ENCODE peak calls at places on chromosomes 16 and 17, in nine cellular contexts. One of them, this sample, is unnamed.

GRCh38 chr17:65183736-65184135 is 46.6 kb downstream of the RGS9 start:
- DNase-seq in hippocampal formation: no peak
- DNase-seq in NCI-H460: peak; percentile 67
- DNase-seq in lung: no peak
- DNase-seq in B cell: no peak
- DNase-seq in brain microvascular endothelial cell: no peak
- DNase-seq in astrocyte of the hippocampus: peak; percentile 76
- DNase-seq in T-helper 22 cell: no peak
- DNase-seq in RCC 7860: peak; percentile 60
- DNase-seq in this sample: no peak

GRCh38 chr16:52799149-52799548 is 252.2 kb upstream of the TOX3 start:
- DNase-seq in lung: no peak
- DNase-seq in T-helper 22 cell: no peak
- DNase-seq in astrocyte of the hippocampus: no peak
- DNase-seq in RCC 7860: no peak
- DNase-seq in B cell: no peak
- DNase-seq in brain microvascular endothelial cell: no peak
- DNase-seq in NCI-H460: no peak
- DNase-seq in hippocampal formation: no peak
- DNase-seq in this sample: no peak

GRCh38 chr16:66036775-66037715 is 329.4 kb upstream of the CDH5 start:
- DNase-seq in astrocyte of the hippocampus: no peak
- DNase-seq in hippocampal formation: no peak
- DNase-seq in brain microvascular endothelial cell: no peak
- DNase-seq in T-helper 22 cell: no peak
- DNase-seq in B cell: no peak
- DNase-seq in NCI-H460: no peak
- DNase-seq in lung: no peak
- DNase-seq in RCC 7860: no peak
- DNase-seq in this sample: no peak

GRCh38 chr17:20073056-20073979 is 64.2 kb downstream of the SPECC1 start:
- DNase-seq in hippocampal formation: peak; percentile 49
- DNase-seq in RCC 7860: no peak
- DNase-seq in B cell: peak; percentile 31
- DNase-seq in lung: peak; percentile 49
- DNase-seq in astrocyte of the hippocampus: peak; percentile 69
- DNase-seq in NCI-H460: no peak
- DNase-seq in T-helper 22 cell: no peak
- DNase-seq in brain microvascular endothelial cell: peak; percentile 40
- DNase-seq in this sample: peak; percentile 18

GRCh38 chr16:59164461-59164860 is 430.3 kb upstream of the GOT2 start:
- DNase-seq in NCI-H460: peak; percentile 43
- DNase-seq in B cell: no peak
- DNase-seq in RCC 7860: no peak
- DNase-seq in lung: no peak
- DNase-seq in hippocampal formation: no peak
- DNase-seq in T-helper 22 cell: no peak
- DNase-seq in brain microvascular endothelial cell: no peak
- DNase-seq in astrocyte of the hippocampus: peak; percentile 55
- DNase-seq in this sample: no peak

GRCh38 chr17:45408611-45409421 is 23.9 kb downstream of the ARHGAP27 start:
- DNase-seq in hippocampal formation: no peak
- DNase-seq in NCI-H460: no peak
- DNase-seq in astrocyte of the hippocampus: peak; percentile 51
- DNase-seq in lung: no peak
- DNase-seq in RCC 7860: no peak
- DNase-seq in brain microvascular endothelial cell: no peak
- DNase-seq in B cell: no peak
- DNase-seq in T-helper 22 cell: no peak
- DNase-seq in this sample: no peak

GRCh38 chr17:77666881-77667395 is 291.6 kb upstream of the TNRC6C start:
- DNase-seq in NCI-H460: no peak
- DNase-seq in T-helper 22 cell: peak; percentile 75
- DNase-seq in hippocampal formation: no peak
- DNase-seq in RCC 7860: no peak
- DNase-seq in B cell: peak; percentile 60
- DNase-seq in astrocyte of the hippocampus: no peak
- DNase-seq in brain microvascular endothelial cell: no peak
- DNase-seq in lung: no peak
- DNase-seq in this sample: no peak

GRCh38 chr17:38606646-38607611 is 1.2 kb upstream of the SRCIN1 start:
- DNase-seq in RCC 7860: no peak
- DNase-seq in hippocampal formation: peak; percentile 88
- DNase-seq in T-helper 22 cell: no peak
- DNase-seq in brain microvascular endothelial cell: no peak
- DNase-seq in NCI-H460: no peak
- DNase-seq in lung: no peak
- DNase-seq in astrocyte of the hippocampus: no peak
- DNase-seq in B cell: no peak
- DNase-seq in this sample: peak; percentile 85

GRCh38 chr17:34146440-34147043 is 108.5 kb upstream of the CCL2 start:
- DNase-seq in B cell: peak; percentile 44
- DNase-seq in hippocampal formation: no peak
- DNase-seq in lung: peak; percentile 48
- DNase-seq in astrocyte of the hippocampus: peak; percentile 16
- DNase-seq in RCC 7860: peak; percentile 7
- DNase-seq in NCI-H460: peak; percentile 19
- DNase-seq in brain microvascular endothelial cell: no peak
- DNase-seq in T-helper 22 cell: no peak
- DNase-seq in this sample: peak; percentile 24

GRCh38 chr16:66457888-66458287 is 30.8 kb downstream of the BEAN1 start:
- DNase-seq in B cell: no peak
- DNase-seq in T-helper 22 cell: no peak
- DNase-seq in astrocyte of the hippocampus: peak; percentile 60
- DNase-seq in hippocampal formation: no peak
- DNase-seq in brain microvascular endothelial cell: no peak
- DNase-seq in lung: no peak
- DNase-seq in RCC 7860: peak; percentile 71
- DNase-seq in NCI-H460: no peak
- DNase-seq in this sample: no peak

GRCh38 chr16:75496546-75496945 is 1.3 kb upstream of the CHST6 start:
- DNase-seq in lung: no peak
- DNase-seq in NCI-H460: no peak
- DNase-seq in hippocampal formation: no peak
- DNase-seq in astrocyte of the hippocampus: no peak
- DNase-seq in RCC 7860: no peak
- DNase-seq in brain microvascular endothelial cell: no peak
- DNase-seq in T-helper 22 cell: no peak
- DNase-seq in B cell: no peak
- DNase-seq in this sample: no peak

GRCh38 chr17:65243838-65244237 is 106.7 kb downstream of the RGS9 start:
- DNase-seq in hippocampal formation: no peak
- DNase-seq in lung: peak; percentile 35
- DNase-seq in astrocyte of the hippocampus: peak; percentile 95
- DNase-seq in B cell: no peak
- DNase-seq in RCC 7860: peak; percentile 30
- DNase-seq in T-helper 22 cell: no peak
- DNase-seq in NCI-H460: no peak
- DNase-seq in brain microvascular endothelial cell: no peak
- DNase-seq in this sample: no peak

GRCh38 chr16:81583893-81584705 is 139.5 kb downstream of the CMIP start:
- DNase-seq in T-helper 22 cell: no peak
- DNase-seq in astrocyte of the hippocampus: peak; percentile 49
- DNase-seq in hippocampal formation: no peak
- DNase-seq in brain microvascular endothelial cell: no peak
- DNase-seq in lung: peak; percentile 81
- DNase-seq in RCC 7860: no peak
- DNase-seq in NCI-H460: no peak
- DNase-seq in B cell: no peak
- DNase-seq in this sample: no peak

GRCh38 chr17:78903101-78903779 is at the start of gene CEP295NL:
- DNase-seq in NCI-H460: no peak
- DNase-seq in hippocampal formation: no peak
- DNase-seq in B cell: no peak
- DNase-seq in lung: no peak
- DNase-seq in T-helper 22 cell: no peak
- DNase-seq in astrocyte of the hippocampus: peak; percentile 75
- DNase-seq in brain microvascular endothelial cell: no peak
- DNase-seq in RCC 7860: peak; percentile 25
- DNase-seq in this sample: peak; percentile 27

GRCh38 chr16:48537909-48538745 is 71.9 kb downstream of the N4BP1 start:
- DNase-seq in RCC 7860: no peak
- DNase-seq in B cell: no peak
- DNase-seq in NCI-H460: no peak
- DNase-seq in astrocyte of the hippocampus: peak; percentile 52
- DNase-seq in hippocampal formation: peak; percentile 27
- DNase-seq in T-helper 22 cell: no peak
- DNase-seq in lung: peak; percentile 54
- DNase-seq in brain microvascular endothelial cell: no peak
- DNase-seq in this sample: no peak

GRCh38 chr17:38604479-38605229 is 1.1 kb downstream of the SRCIN1 start:
- DNase-seq in brain microvascular endothelial cell: no peak
- DNase-seq in T-helper 22 cell: no peak
- DNase-seq in NCI-H460: no peak
- DNase-seq in lung: no peak
- DNase-seq in B cell: peak; percentile 44
- DNase-seq in hippocampal formation: peak; percentile 57
- DNase-seq in RCC 7860: no peak
- DNase-seq in astrocyte of the hippocampus: no peak
- DNase-seq in this sample: peak; percentile 31

GRCh38 chr16:27111486-27111885 is 44.8 kb downstream of the C16orf82 start:
- DNase-seq in B cell: peak; percentile 10
- DNase-seq in hippocampal formation: no peak
- DNase-seq in T-helper 22 cell: no peak
- DNase-seq in brain microvascular endothelial cell: no peak
- DNase-seq in astrocyte of the hippocampus: no peak
- DNase-seq in RCC 7860: no peak
- DNase-seq in lung: no peak
- DNase-seq in NCI-H460: no peak
- DNase-seq in this sample: no peak

GRCh38 chr17:55436224-55437164 is 14.9 kb upstream of the MMD start:
- DNase-seq in astrocyte of the hippocampus: no peak
- DNase-seq in NCI-H460: no peak
- DNase-seq in brain microvascular endothelial cell: no peak
- DNase-seq in T-helper 22 cell: no peak
- DNase-seq in RCC 7860: no peak
- DNase-seq in B cell: no peak
- DNase-seq in hippocampal formation: no peak
- DNase-seq in lung: no peak
- DNase-seq in this sample: no peak

GRCh38 chr17:32519769-32520701 is 33.2 kb downstream of the CDK5R1 start:
- DNase-seq in T-helper 22 cell: no peak
- DNase-seq in RCC 7860: no peak
- DNase-seq in lung: no peak
- DNase-seq in astrocyte of the hippocampus: peak; percentile 52
- DNase-seq in B cell: peak; percentile 47
- DNase-seq in NCI-H460: no peak
- DNase-seq in hippocampal formation: no peak
- DNase-seq in brain microvascular endothelial cell: no peak
- DNase-seq in this sample: no peak

GRCh38 chr17:81100668-81101067 is 64.6 kb upstream of the PVALEF start:
- DNase-seq in NCI-H460: no peak
- DNase-seq in brain microvascular endothelial cell: no peak
- DNase-seq in lung: no peak
- DNase-seq in B cell: no peak
- DNase-seq in T-helper 22 cell: no peak
- DNase-seq in RCC 7860: no peak
- DNase-seq in hippocampal formation: no peak
- DNase-seq in astrocyte of the hippocampus: no peak
- DNase-seq in this sample: no peak

GRCh38 chr17:17712268-17712924 is 31.1 kb downstream of the RAI1 start:
- DNase-seq in T-helper 22 cell: no peak
- DNase-seq in astrocyte of the hippocampus: peak; percentile 47
- DNase-seq in RCC 7860: peak; percentile 60
- DNase-seq in brain microvascular endothelial cell: peak; percentile 87
- DNase-seq in lung: no peak
- DNase-seq in hippocampal formation: no peak
- DNase-seq in B cell: peak; percentile 27
- DNase-seq in NCI-H460: no peak
- DNase-seq in this sample: no peak

GRCh38 chr17:18261146-18261515 is 669 bp downstream of the MIEF2 start:
- DNase-seq in T-helper 22 cell: no peak
- DNase-seq in brain microvascular endothelial cell: no peak
- DNase-seq in astrocyte of the hippocampus: peak; percentile 73
- DNase-seq in lung: peak; percentile 83
- DNase-seq in hippocampal formation: no peak
- DNase-seq in NCI-H460: peak; percentile 19
- DNase-seq in B cell: peak; percentile 41
- DNase-seq in RCC 7860: peak; percentile 81
- DNase-seq in this sample: no peak

GRCh38 chr17:50538549-50539410 is 6.2 kb downstream of the EPN3 start:
- DNase-seq in T-helper 22 cell: no peak
- DNase-seq in RCC 7860: no peak
- DNase-seq in astrocyte of the hippocampus: no peak
- DNase-seq in hippocampal formation: no peak
- DNase-seq in brain microvascular endothelial cell: no peak
- DNase-seq in lung: no peak
- DNase-seq in NCI-H460: no peak
- DNase-seq in B cell: no peak
- DNase-seq in this sample: no peak

GRCh38 chr17:9512323-9513168 is 63.1 kb downstream of the STX8 start:
- DNase-seq in RCC 7860: peak; percentile 28
- DNase-seq in B cell: no peak
- DNase-seq in NCI-H460: peak; percentile 16
- DNase-seq in astrocyte of the hippocampus: peak; percentile 64
- DNase-seq in T-helper 22 cell: no peak
- DNase-seq in lung: no peak
- DNase-seq in brain microvascular endothelial cell: peak; percentile 79
- DNase-seq in hippocampal formation: no peak
- DNase-seq in this sample: no peak

GRCh38 chr16:80309178-80309577 is 231.6 kb upstream of the DYNLRB2 start:
- DNase-seq in hippocampal formation: no peak
- DNase-seq in lung: no peak
- DNase-seq in astrocyte of the hippocampus: no peak
- DNase-seq in NCI-H460: no peak
- DNase-seq in RCC 7860: no peak
- DNase-seq in brain microvascular endothelial cell: no peak
- DNase-seq in B cell: no peak
- DNase-seq in T-helper 22 cell: no peak
- DNase-seq in this sample: no peak

GRCh38 chr16:79605999-79606398 is 5.5 kb upstream of the MAF start:
- DNase-seq in lung: no peak
- DNase-seq in brain microvascular endothelial cell: peak; percentile 58
- DNase-seq in astrocyte of the hippocampus: peak; percentile 46
- DNase-seq in T-helper 22 cell: no peak
- DNase-seq in RCC 7860: no peak
- DNase-seq in NCI-H460: no peak
- DNase-seq in B cell: peak; percentile 10
- DNase-seq in hippocampal formation: no peak
- DNase-seq in this sample: no peak

GRCh38 chr16:82507271-82507670 is 119.5 kb upstream of the CDH13 start:
- DNase-seq in NCI-H460: no peak
- DNase-seq in lung: no peak
- DNase-seq in astrocyte of the hippocampus: no peak
- DNase-seq in RCC 7860: no peak
- DNase-seq in hippocampal formation: no peak
- DNase-seq in brain microvascular endothelial cell: no peak
- DNase-seq in B cell: no peak
- DNase-seq in T-helper 22 cell: no peak
- DNase-seq in this sample: no peak

GRCh38 chr16:35664091-35664693 is 2204.8 kb downstream of the TP53TG3F start:
- DNase-seq in NCI-H460: no peak
- DNase-seq in RCC 7860: no peak
- DNase-seq in hippocampal formation: no peak
- DNase-seq in brain microvascular endothelial cell: no peak
- DNase-seq in T-helper 22 cell: no peak
- DNase-seq in astrocyte of the hippocampus: no peak
- DNase-seq in lung: no peak
- DNase-seq in B cell: no peak
- DNase-seq in this sample: no peak

GRCh38 chr17:29246638-29247037 is at the start of gene CRYBA1:
- DNase-seq in NCI-H460: no peak
- DNase-seq in RCC 7860: no peak
- DNase-seq in T-helper 22 cell: no peak
- DNase-seq in hippocampal formation: no peak
- DNase-seq in lung: no peak
- DNase-seq in astrocyte of the hippocampus: no peak
- DNase-seq in B cell: no peak
- DNase-seq in brain microvascular endothelial cell: no peak
- DNase-seq in this sample: no peak

GRCh38 chr17:77790143-77790829 is 168.2 kb upstream of the TNRC6C start:
- DNase-seq in NCI-H460: no peak
- DNase-seq in B cell: no peak
- DNase-seq in brain microvascular endothelial cell: no peak
- DNase-seq in hippocampal formation: no peak
- DNase-seq in RCC 7860: no peak
- DNase-seq in lung: no peak
- DNase-seq in astrocyte of the hippocampus: no peak
- DNase-seq in T-helper 22 cell: no peak
- DNase-seq in this sample: no peak